ENCODE peak calls at places on chromosomes 11 and 22, in four cellular contexts. One of them, this sample, is unnamed.
A peak's percentile ranks its signal among the peaks of the same experiment; 100 is the strongest.

GRCh38 chr11:78438298-78438975 is 20.8 kb upstream of the GAB2 start:
- DNase-seq in OCI-LY7: peak; percentile 47
- DNase-seq in stimulated activated CD4-positive, alpha-beta T cell treated with anti-CD3 and anti-CD28 coated beads, Interleukin-4, amount 100 ng/mL, for 48 hours: no peak
- DNase-seq in brain microvascular endothelial cell: no peak
- DNase-seq in this sample: peak; percentile 69

GRCh38 chr11:454801-455565 is 4.9 kb downstream of the PTDSS2 start:
- DNase-seq in OCI-LY7: no peak
- DNase-seq in stimulated activated CD4-positive, alpha-beta T cell treated with anti-CD3 and anti-CD28 coated beads, Interleukin-4, amount 100 ng/mL, for 48 hours: no peak
- DNase-seq in brain microvascular endothelial cell: no peak
- DNase-seq in this sample: no peak

GRCh38 chr11:76657139-76657823 is 13.3 kb downstream of the LRRC32 start:
- DNase-seq in OCI-LY7: no peak
- DNase-seq in stimulated activated CD4-positive, alpha-beta T cell treated with anti-CD3 and anti-CD28 coated beads, Interleukin-4, amount 100 ng/mL, for 48 hours: no peak
- DNase-seq in brain microvascular endothelial cell: no peak
- DNase-seq in this sample: no peak

GRCh38 chr11:64094463-64095223 is 58.9 kb downstream of the FLRT1 start:
- DNase-seq in OCI-LY7: no peak
- DNase-seq in stimulated activated CD4-positive, alpha-beta T cell treated with anti-CD3 and anti-CD28 coated beads, Interleukin-4, amount 100 ng/mL, for 48 hours: no peak
- DNase-seq in brain microvascular endothelial cell: peak; percentile 74
- DNase-seq in this sample: no peak

GRCh38 chr11:13210424-13210823 is 67.2 kb upstream of the BMAL1 start:
- DNase-seq in OCI-LY7: no peak
- DNase-seq in stimulated activated CD4-positive, alpha-beta T cell treated with anti-CD3 and anti-CD28 coated beads, Interleukin-4, amount 100 ng/mL, for 48 hours: no peak
- DNase-seq in brain microvascular endothelial cell: peak; percentile 76
- DNase-seq in this sample: peak; percentile 18

GRCh38 chr22:30906411-30906810 is 62.2 kb downstream of the MORC2 start:
- DNase-seq in OCI-LY7: no peak
- DNase-seq in stimulated activated CD4-positive, alpha-beta T cell treated with anti-CD3 and anti-CD28 coated beads, Interleukin-4, amount 100 ng/mL, for 48 hours: no peak
- DNase-seq in brain microvascular endothelial cell: no peak
- DNase-seq in this sample: no peak

GRCh38 chr22:23767303-23767672 is 484 bp downstream of the CHCHD10 start:
- DNase-seq in OCI-LY7: no peak
- DNase-seq in stimulated activated CD4-positive, alpha-beta T cell treated with anti-CD3 and anti-CD28 coated beads, Interleukin-4, amount 100 ng/mL, for 48 hours: no peak
- DNase-seq in brain microvascular endothelial cell: no peak
- DNase-seq in this sample: no peak

GRCh38 chr11:36044636-36045035 is 100.8 kb downstream of the LDLRAD3 start:
- DNase-seq in OCI-LY7: no peak
- DNase-seq in stimulated activated CD4-positive, alpha-beta T cell treated with anti-CD3 and anti-CD28 coated beads, Interleukin-4, amount 100 ng/mL, for 48 hours: no peak
- DNase-seq in brain microvascular endothelial cell: no peak
- DNase-seq in this sample: no peak

GRCh38 chr11:68946416-68947090 is 34.2 kb downstream of the MRGPRD start:
- DNase-seq in OCI-LY7: no peak
- DNase-seq in stimulated activated CD4-positive, alpha-beta T cell treated with anti-CD3 and anti-CD28 coated beads, Interleukin-4, amount 100 ng/mL, for 48 hours: no peak
- DNase-seq in brain microvascular endothelial cell: peak; percentile 72
- DNase-seq in this sample: no peak

GRCh38 chr11:75035911-75036536 is 47.3 kb downstream of the NEU3 start:
- DNase-seq in OCI-LY7: peak; percentile 16
- DNase-seq in stimulated activated CD4-positive, alpha-beta T cell treated with anti-CD3 and anti-CD28 coated beads, Interleukin-4, amount 100 ng/mL, for 48 hours: no peak
- DNase-seq in brain microvascular endothelial cell: no peak
- DNase-seq in this sample: no peak

GRCh38 chr11:70270877-70271634 is 566 bp downstream of the PPFIA1 start:
- DNase-seq in OCI-LY7: peak; percentile 48
- DNase-seq in stimulated activated CD4-positive, alpha-beta T cell treated with anti-CD3 and anti-CD28 coated beads, Interleukin-4, amount 100 ng/mL, for 48 hours: peak; percentile 29
- DNase-seq in brain microvascular endothelial cell: peak; percentile 27
- DNase-seq in this sample: peak; percentile 54

GRCh38 chr22:29932121-29932520 is 49.1 kb downstream of the MTMR3 start:
- DNase-seq in OCI-LY7: no peak
- DNase-seq in stimulated activated CD4-positive, alpha-beta T cell treated with anti-CD3 and anti-CD28 coated beads, Interleukin-4, amount 100 ng/mL, for 48 hours: no peak
- DNase-seq in brain microvascular endothelial cell: no peak
- DNase-seq in this sample: no peak

GRCh38 chr11:119794756-119795155 is 65.8 kb upstream of the NECTIN1 start:
- DNase-seq in OCI-LY7: no peak
- DNase-seq in stimulated activated CD4-positive, alpha-beta T cell treated with anti-CD3 and anti-CD28 coated beads, Interleukin-4, amount 100 ng/mL, for 48 hours: no peak
- DNase-seq in brain microvascular endothelial cell: no peak
- DNase-seq in this sample: no peak

GRCh38 chr22:48226026-48227013 is 1463.9 kb downstream of the TBC1D22A start:
- DNase-seq in OCI-LY7: no peak
- DNase-seq in stimulated activated CD4-positive, alpha-beta T cell treated with anti-CD3 and anti-CD28 coated beads, Interleukin-4, amount 100 ng/mL, for 48 hours: no peak
- DNase-seq in brain microvascular endothelial cell: no peak
- DNase-seq in this sample: no peak

GRCh38 chr11:33475999-33476398 is 218.8 kb downstream of the HIPK3 start:
- DNase-seq in OCI-LY7: peak; percentile 71
- DNase-seq in stimulated activated CD4-positive, alpha-beta T cell treated with anti-CD3 and anti-CD28 coated beads, Interleukin-4, amount 100 ng/mL, for 48 hours: no peak
- DNase-seq in brain microvascular endothelial cell: peak; percentile 58
- DNase-seq in this sample: peak; percentile 24

GRCh38 chr11:46006418-46007070 is 84.1 kb downstream of the LARGE2 start:
- DNase-seq in OCI-LY7: peak; percentile 83
- DNase-seq in stimulated activated CD4-positive, alpha-beta T cell treated with anti-CD3 and anti-CD28 coated beads, Interleukin-4, amount 100 ng/mL, for 48 hours: no peak
- DNase-seq in brain microvascular endothelial cell: peak; percentile 68
- DNase-seq in this sample: peak; percentile 87

GRCh38 chr11:10651579-10652361 is 41.8 kb downstream of the IRAG1 start:
- DNase-seq in OCI-LY7: no peak
- DNase-seq in stimulated activated CD4-positive, alpha-beta T cell treated with anti-CD3 and anti-CD28 coated beads, Interleukin-4, amount 100 ng/mL, for 48 hours: no peak
- DNase-seq in brain microvascular endothelial cell: no peak
- DNase-seq in this sample: no peak

GRCh38 chr22:39431821-39432251 is 25.0 kb upstream of the MGAT3 start:
- DNase-seq in OCI-LY7: no peak
- DNase-seq in stimulated activated CD4-positive, alpha-beta T cell treated with anti-CD3 and anti-CD28 coated beads, Interleukin-4, amount 100 ng/mL, for 48 hours: no peak
- DNase-seq in brain microvascular endothelial cell: peak; percentile 57
- DNase-seq in this sample: no peak

GRCh38 chr11:101296896-101297295 is 167.3 kb upstream of the PGR start:
- DNase-seq in OCI-LY7: no peak
- DNase-seq in stimulated activated CD4-positive, alpha-beta T cell treated with anti-CD3 and anti-CD28 coated beads, Interleukin-4, amount 100 ng/mL, for 48 hours: no peak
- DNase-seq in brain microvascular endothelial cell: no peak
- DNase-seq in this sample: no peak

GRCh38 chr11:94934362-94934761 is 39.0 kb downstream of the CWC15 start:
- DNase-seq in OCI-LY7: no peak
- DNase-seq in stimulated activated CD4-positive, alpha-beta T cell treated with anti-CD3 and anti-CD28 coated beads, Interleukin-4, amount 100 ng/mL, for 48 hours: no peak
- DNase-seq in brain microvascular endothelial cell: peak; percentile 75
- DNase-seq in this sample: no peak

GRCh38 chr11:66317322-66317765 is 500 bp upstream of the CD248 start:
- DNase-seq in OCI-LY7: peak; percentile 59
- DNase-seq in stimulated activated CD4-positive, alpha-beta T cell treated with anti-CD3 and anti-CD28 coated beads, Interleukin-4, amount 100 ng/mL, for 48 hours: no peak
- DNase-seq in brain microvascular endothelial cell: peak; percentile 36
- DNase-seq in this sample: peak; percentile 70

GRCh38 chr22:40289991-40290459 is 56.3 kb upstream of the ADSL start:
- DNase-seq in OCI-LY7: no peak
- DNase-seq in stimulated activated CD4-positive, alpha-beta T cell treated with anti-CD3 and anti-CD28 coated beads, Interleukin-4, amount 100 ng/mL, for 48 hours: peak; percentile 59
- DNase-seq in brain microvascular endothelial cell: peak; percentile 39
- DNase-seq in this sample: no peak

GRCh38 chr11:76025068-76025467 is 181.2 kb downstream of the WNT11 start:
- DNase-seq in OCI-LY7: no peak
- DNase-seq in stimulated activated CD4-positive, alpha-beta T cell treated with anti-CD3 and anti-CD28 coated beads, Interleukin-4, amount 100 ng/mL, for 48 hours: no peak
- DNase-seq in brain microvascular endothelial cell: peak; percentile 84
- DNase-seq in this sample: no peak

GRCh38 chr11:69801513-69802335 is 17.5 kb downstream of the FGF3 start:
- DNase-seq in OCI-LY7: peak; percentile 27
- DNase-seq in stimulated activated CD4-positive, alpha-beta T cell treated with anti-CD3 and anti-CD28 coated beads, Interleukin-4, amount 100 ng/mL, for 48 hours: peak; percentile 16
- DNase-seq in brain microvascular endothelial cell: no peak
- DNase-seq in this sample: peak; percentile 55

GRCh38 chr11:96306933-96307747 is 35.9 kb downstream of the MAML2 start:
- DNase-seq in OCI-LY7: no peak
- DNase-seq in stimulated activated CD4-positive, alpha-beta T cell treated with anti-CD3 and anti-CD28 coated beads, Interleukin-4, amount 100 ng/mL, for 48 hours: no peak
- DNase-seq in brain microvascular endothelial cell: peak; percentile 100
- DNase-seq in this sample: no peak

GRCh38 chr11:128879817-128880216 is 11.3 kb upstream of the KCNJ5 start:
- DNase-seq in OCI-LY7: no peak
- DNase-seq in stimulated activated CD4-positive, alpha-beta T cell treated with anti-CD3 and anti-CD28 coated beads, Interleukin-4, amount 100 ng/mL, for 48 hours: no peak
- DNase-seq in brain microvascular endothelial cell: no peak
- DNase-seq in this sample: no peak

GRCh38 chr22:44050766-44051747 is 27.0 kb downstream of the PARVB start:
- DNase-seq in OCI-LY7: no peak
- DNase-seq in stimulated activated CD4-positive, alpha-beta T cell treated with anti-CD3 and anti-CD28 coated beads, Interleukin-4, amount 100 ng/mL, for 48 hours: no peak
- DNase-seq in brain microvascular endothelial cell: no peak
- DNase-seq in this sample: no peak

GRCh38 chr11:134785059-134785458 is 373.0 kb upstream of the B3GAT1 start:
- DNase-seq in OCI-LY7: no peak
- DNase-seq in stimulated activated CD4-positive, alpha-beta T cell treated with anti-CD3 and anti-CD28 coated beads, Interleukin-4, amount 100 ng/mL, for 48 hours: no peak
- DNase-seq in brain microvascular endothelial cell: no peak
- DNase-seq in this sample: no peak

GRCh38 chr22:49237279-49237678 is 590.4 kb downstream of the BRD1 start:
- DNase-seq in OCI-LY7: no peak
- DNase-seq in stimulated activated CD4-positive, alpha-beta T cell treated with anti-CD3 and anti-CD28 coated beads, Interleukin-4, amount 100 ng/mL, for 48 hours: no peak
- DNase-seq in brain microvascular endothelial cell: no peak
- DNase-seq in this sample: no peak

GRCh38 chr11:78081583-78081982 is 1.9 kb upstream of the NDUFC2 start:
- DNase-seq in OCI-LY7: no peak
- DNase-seq in stimulated activated CD4-positive, alpha-beta T cell treated with anti-CD3 and anti-CD28 coated beads, Interleukin-4, amount 100 ng/mL, for 48 hours: no peak
- DNase-seq in brain microvascular endothelial cell: no peak
- DNase-seq in this sample: no peak

GRCh38 chr11:125072210-125072960 is 9.3 kb downstream of the SLC37A2 start:
- DNase-seq in OCI-LY7: peak; percentile 89
- DNase-seq in stimulated activated CD4-positive, alpha-beta T cell treated with anti-CD3 and anti-CD28 coated beads, Interleukin-4, amount 100 ng/mL, for 48 hours: no peak
- DNase-seq in brain microvascular endothelial cell: no peak
- DNase-seq in this sample: peak; percentile 74

GRCh38 chr11:33452806-33453205 is 195.6 kb downstream of the HIPK3 start:
- DNase-seq in OCI-LY7: no peak
- DNase-seq in stimulated activated CD4-positive, alpha-beta T cell treated with anti-CD3 and anti-CD28 coated beads, Interleukin-4, amount 100 ng/mL, for 48 hours: no peak
- DNase-seq in brain microvascular endothelial cell: peak; percentile 89
- DNase-seq in this sample: no peak

GRCh38 chr11:27239305-27239942 is 123.6 kb downstream of the CCDC34 start:
- DNase-seq in OCI-LY7: no peak
- DNase-seq in stimulated activated CD4-positive, alpha-beta T cell treated with anti-CD3 and anti-CD28 coated beads, Interleukin-4, amount 100 ng/mL, for 48 hours: no peak
- DNase-seq in brain microvascular endothelial cell: no peak
- DNase-seq in this sample: no peak

GRCh38 chr11:118263694-118264567 is at the start of gene MPZL2:
- DNase-seq in OCI-LY7: no peak
- DNase-seq in stimulated activated CD4-positive, alpha-beta T cell treated with anti-CD3 and anti-CD28 coated beads, Interleukin-4, amount 100 ng/mL, for 48 hours: no peak
- DNase-seq in brain microvascular endothelial cell: no peak
- DNase-seq in this sample: no peak

GRCh38 chr11:96486890-96487633 is 97.2 kb downstream of the JRKL start:
- DNase-seq in OCI-LY7: no peak
- DNase-seq in stimulated activated CD4-positive, alpha-beta T cell treated with anti-CD3 and anti-CD28 coated beads, Interleukin-4, amount 100 ng/mL, for 48 hours: no peak
- DNase-seq in brain microvascular endothelial cell: peak; percentile 40
- DNase-seq in this sample: no peak

GRCh38 chr11:134529212-134530096 is 117.4 kb upstream of the B3GAT1 start:
- DNase-seq in OCI-LY7: no peak
- DNase-seq in stimulated activated CD4-positive, alpha-beta T cell treated with anti-CD3 and anti-CD28 coated beads, Interleukin-4, amount 100 ng/mL, for 48 hours: no peak
- DNase-seq in brain microvascular endothelial cell: no peak
- DNase-seq in this sample: no peak